ENCODE peak calls at places on chromosomes 4 and X, in seven cellular contexts. One of them, this sample, is unnamed.

GRCh38 chrX:26783512-26784225 is 567.7 kb downstream of the MAGEB5 start:
- DNase-seq in endodermal cell: peak; percentile 62
- DNase-seq in IMR-90: peak; percentile 11
- DNase-seq in HepG2: peak; percentile 65
- DNase-seq in trophoblast cell: no peak
- DNase-seq in MM.1S: peak; percentile 62
- DNase-seq in fibroblast of lung: peak; percentile 65
- DNase-seq in this sample: peak; percentile 39

GRCh38 chr4:53431052-53431451 is 53.6 kb downstream of the FIP1L1 start:
- DNase-seq in fibroblast of lung: no peak
- DNase-seq in MM.1S: no peak
- DNase-seq in endodermal cell: no peak
- DNase-seq in HepG2: no peak
- DNase-seq in trophoblast cell: no peak
- DNase-seq in IMR-90: no peak
- DNase-seq in this sample: no peak

GRCh38 chrX:16023790-16024734 is 99.3 kb upstream of the GRPR start:
- DNase-seq in MM.1S: no peak
- DNase-seq in trophoblast cell: no peak
- DNase-seq in HepG2: peak; percentile 1
- DNase-seq in IMR-90: peak; percentile 58
- DNase-seq in endodermal cell: no peak
- DNase-seq in fibroblast of lung: no peak
- DNase-seq in this sample: no peak

GRCh38 chr4:73257995-73258667 is 467 bp downstream of the ANKRD17 start:
- DNase-seq in IMR-90: peak; percentile 32
- DNase-seq in HepG2: peak; percentile 53
- DNase-seq in endodermal cell: no peak
- DNase-seq in fibroblast of lung: peak; percentile 41
- DNase-seq in trophoblast cell: peak; percentile 10
- DNase-seq in MM.1S: peak; percentile 56
- DNase-seq in this sample: no peak

GRCh38 chrX:18210470-18210869 is 10.2 kb downstream of the BEND2 start:
- DNase-seq in MM.1S: peak; percentile 7
- DNase-seq in IMR-90: peak; percentile 4
- DNase-seq in trophoblast cell: no peak
- DNase-seq in endodermal cell: no peak
- DNase-seq in fibroblast of lung: peak; percentile 53
- DNase-seq in HepG2: no peak
- DNase-seq in this sample: no peak

GRCh38 chr4:48683784-48684666 is 96.1 kb downstream of the FRYL start:
- DNase-seq in fibroblast of lung: no peak
- DNase-seq in trophoblast cell: no peak
- DNase-seq in IMR-90: no peak
- DNase-seq in MM.1S: peak; percentile 28
- DNase-seq in endodermal cell: no peak
- DNase-seq in HepG2: no peak
- DNase-seq in this sample: no peak

GRCh38 chr4:184167576-184167975 is 50.1 kb downstream of the ENPP6 start:
- DNase-seq in trophoblast cell: no peak
- DNase-seq in fibroblast of lung: no peak
- DNase-seq in MM.1S: peak; percentile 18
- DNase-seq in endodermal cell: peak; percentile 89
- DNase-seq in IMR-90: no peak
- DNase-seq in HepG2: no peak
- DNase-seq in this sample: peak; percentile 82

GRCh38 chr4:133154725-133155124 is 5.6 kb downstream of the PCDH10 start:
- DNase-seq in IMR-90: peak; percentile 41
- DNase-seq in HepG2: peak; percentile 4
- DNase-seq in endodermal cell: peak; percentile 47
- DNase-seq in fibroblast of lung: peak; percentile 69
- DNase-seq in MM.1S: peak; percentile 30
- DNase-seq in trophoblast cell: peak; percentile 13
- DNase-seq in this sample: no peak

GRCh38 chr4:61400446-61400845 is 200.3 kb downstream of the ADGRL3 start:
- DNase-seq in MM.1S: no peak
- DNase-seq in HepG2: no peak
- DNase-seq in fibroblast of lung: no peak
- DNase-seq in IMR-90: no peak
- DNase-seq in trophoblast cell: no peak
- DNase-seq in endodermal cell: no peak
- DNase-seq in this sample: no peak

GRCh38 chr4:135032670-135033069 is 831.1 kb upstream of the PABPC4L start:
- DNase-seq in IMR-90: no peak
- DNase-seq in endodermal cell: no peak
- DNase-seq in HepG2: no peak
- DNase-seq in MM.1S: no peak
- DNase-seq in fibroblast of lung: no peak
- DNase-seq in trophoblast cell: no peak
- DNase-seq in this sample: no peak

GRCh38 chr4:59200992-59201391 is 1999.1 kb upstream of the ADGRL3 start:
- DNase-seq in MM.1S: no peak
- DNase-seq in endodermal cell: no peak
- DNase-seq in trophoblast cell: peak; percentile 38
- DNase-seq in fibroblast of lung: no peak
- DNase-seq in HepG2: no peak
- DNase-seq in IMR-90: no peak
- DNase-seq in this sample: no peak

GRCh38 chr4:132071815-132072214 is 1077.3 kb upstream of the PCDH10 start:
- DNase-seq in endodermal cell: no peak
- DNase-seq in fibroblast of lung: peak; percentile 20
- DNase-seq in IMR-90: peak; percentile 75
- DNase-seq in HepG2: no peak
- DNase-seq in MM.1S: no peak
- DNase-seq in trophoblast cell: no peak
- DNase-seq in this sample: no peak

DNA sequence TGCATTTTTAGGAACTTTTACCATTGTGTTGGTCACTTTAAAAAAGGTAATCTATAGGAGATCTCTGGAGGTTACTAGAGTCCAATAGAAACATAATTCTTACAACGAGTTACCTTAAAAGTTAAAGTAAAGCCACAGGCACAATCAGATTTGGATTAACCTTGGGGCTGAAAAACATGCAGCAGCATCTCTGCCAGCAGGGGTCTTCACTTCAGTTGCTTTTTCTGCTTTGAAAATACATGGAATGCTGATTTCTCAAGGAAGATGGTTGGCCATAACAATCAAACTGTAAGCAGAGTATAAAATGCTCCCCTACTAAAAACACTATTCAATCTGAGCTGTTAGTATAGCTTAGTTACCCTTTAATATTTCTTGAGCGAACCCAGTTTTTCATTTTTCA is 1072.3 kb upstream of the PCDH10 start:
- DNase-seq in trophoblast cell: no peak
- DNase-seq in fibroblast of lung: no peak
- DNase-seq in endodermal cell: no peak
- DNase-seq in MM.1S: no peak
- DNase-seq in HepG2: no peak
- DNase-seq in IMR-90: no peak
- DNase-seq in this sample: no peak
- H3K9ac ChIP-seq in trophoblast cell: no peak overlapping the region
- H3K9ac ChIP-seq in fibroblast of lung: no peak overlapping the region
- H3K9ac ChIP-seq in endodermal cell: no peak overlapping the region
- H3K9ac ChIP-seq in MM.1S: no peak overlapping the region
- H3K9ac ChIP-seq in HepG2: no peak overlapping the region
- H3K9ac ChIP-seq in IMR-90: no peak overlapping the region
- H3K9ac ChIP-seq in this sample: no peak overlapping the region

DNA sequence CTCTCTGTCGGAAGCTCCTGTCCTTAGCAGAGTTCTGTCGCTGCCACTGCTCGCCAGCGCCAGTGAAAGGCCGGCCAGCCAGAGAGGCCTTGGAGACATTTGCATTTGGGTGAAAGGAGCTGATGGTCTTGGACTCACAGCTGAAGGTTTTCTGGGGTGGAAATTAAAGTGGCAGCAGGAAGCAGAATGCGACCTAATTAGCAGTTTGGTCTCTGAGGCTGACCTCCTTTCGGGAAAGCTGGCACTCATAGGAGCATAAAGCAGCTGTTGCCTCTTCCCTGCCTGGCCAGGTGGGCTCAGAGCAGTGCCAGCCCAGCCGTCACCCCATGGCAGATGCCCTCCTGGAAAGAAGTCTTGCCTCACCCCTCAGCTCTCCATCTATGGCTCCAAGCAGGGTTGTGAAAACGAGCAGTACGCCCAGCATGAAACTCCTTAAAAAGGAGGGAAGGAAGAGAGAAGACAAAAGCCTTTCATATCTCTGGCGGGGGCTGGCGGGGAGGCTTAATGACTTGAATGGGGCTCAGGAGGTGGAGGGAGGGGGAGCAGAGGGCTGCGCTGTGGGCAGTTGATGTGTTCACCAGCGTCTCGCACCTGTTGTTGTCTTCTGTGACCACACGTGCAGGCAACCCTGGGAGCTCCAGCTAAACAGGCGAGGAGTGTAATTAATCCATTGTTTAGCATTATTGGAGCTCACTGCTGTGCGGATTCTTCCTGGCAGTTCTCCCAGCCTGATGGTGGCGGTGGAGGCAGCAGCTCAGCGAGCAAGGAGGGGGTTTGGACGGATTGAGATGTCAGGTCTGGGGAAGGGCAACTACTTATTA is 264.0 kb downstream of the MID1IP1 start:
- DNase-seq in fibroblast of lung: no peak
- DNase-seq in trophoblast cell: no peak
- DNase-seq in endodermal cell: peak; percentile 93
- DNase-seq in IMR-90: no peak
- DNase-seq in HepG2: no peak
- DNase-seq in MM.1S: no peak
- DNase-seq in this sample: peak; percentile 82
- H3K9ac ChIP-seq in fibroblast of lung: no peak overlapping the region
- H3K9ac ChIP-seq in trophoblast cell: no peak overlapping the region
- H3K9ac ChIP-seq in endodermal cell: peak overlapping the region; percentile 55
- H3K9ac ChIP-seq in IMR-90: no peak overlapping the region
- H3K9ac ChIP-seq in HepG2: no peak overlapping the region
- H3K9ac ChIP-seq in MM.1S: no peak overlapping the region
- H3K9ac ChIP-seq in this sample: peak overlapping the region; percentile 32

GRCh38 chrX:12887767-12888166 is 18.7 kb upstream of the TLR8 start:
- DNase-seq in IMR-90: no peak
- DNase-seq in MM.1S: peak; percentile 67
- DNase-seq in endodermal cell: no peak
- DNase-seq in fibroblast of lung: no peak
- DNase-seq in HepG2: no peak
- DNase-seq in trophoblast cell: no peak
- DNase-seq in this sample: no peak

GRCh38 chrX:12885508-12885907 is 18.6 kb downstream of the TLR7 start:
- DNase-seq in trophoblast cell: no peak
- DNase-seq in IMR-90: no peak
- DNase-seq in endodermal cell: no peak
- DNase-seq in MM.1S: no peak
- DNase-seq in fibroblast of lung: no peak
- DNase-seq in HepG2: no peak
- DNase-seq in this sample: no peak

GRCh38 chrX:12890467-12890866 is 16.0 kb upstream of the TLR8 start:
- DNase-seq in IMR-90: no peak
- DNase-seq in MM.1S: peak; percentile 79
- DNase-seq in trophoblast cell: no peak
- DNase-seq in endodermal cell: no peak
- DNase-seq in HepG2: no peak
- DNase-seq in fibroblast of lung: no peak
- DNase-seq in this sample: no peak

GRCh38 chrX:12886545-12886944 is 19.7 kb downstream of the TLR7 start:
- DNase-seq in trophoblast cell: no peak
- DNase-seq in endodermal cell: no peak
- DNase-seq in IMR-90: no peak
- DNase-seq in fibroblast of lung: no peak
- DNase-seq in MM.1S: no peak
- DNase-seq in HepG2: no peak
- DNase-seq in this sample: no peak

DNA sequence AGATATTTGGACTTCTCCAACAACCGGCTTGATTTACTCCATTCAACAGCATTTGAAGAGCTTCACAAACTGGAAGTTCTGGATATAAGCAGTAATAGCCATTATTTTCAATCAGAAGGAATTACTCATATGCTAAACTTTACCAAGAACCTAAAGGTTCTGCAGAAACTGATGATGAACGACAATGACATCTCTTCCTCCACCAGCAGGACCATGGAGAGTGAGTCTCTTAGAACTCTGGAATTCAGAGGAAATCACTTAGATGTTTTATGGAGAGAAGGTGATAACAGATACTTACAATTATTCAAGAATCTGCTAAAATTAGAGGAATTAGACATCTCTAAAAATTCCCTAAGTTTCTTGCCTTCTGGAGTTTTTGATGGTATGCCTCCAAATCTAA is 19.3 kb upstream of the TLR8 start:
- DNase-seq in trophoblast cell: no peak
- DNase-seq in HepG2: no peak
- DNase-seq in fibroblast of lung: no peak
- DNase-seq in IMR-90: no peak
- DNase-seq in MM.1S: no peak
- DNase-seq in endodermal cell: no peak
- DNase-seq in this sample: no peak
- H3K9ac ChIP-seq in trophoblast cell: no peak overlapping the region
- H3K9ac ChIP-seq in HepG2: no peak overlapping the region
- H3K9ac ChIP-seq in fibroblast of lung: no peak overlapping the region
- H3K9ac ChIP-seq in IMR-90: no peak overlapping the region
- H3K9ac ChIP-seq in MM.1S: peak overlapping the region; percentile 15
- H3K9ac ChIP-seq in endodermal cell: no peak overlapping the region
- H3K9ac ChIP-seq in this sample: no peak overlapping the region

DNA sequence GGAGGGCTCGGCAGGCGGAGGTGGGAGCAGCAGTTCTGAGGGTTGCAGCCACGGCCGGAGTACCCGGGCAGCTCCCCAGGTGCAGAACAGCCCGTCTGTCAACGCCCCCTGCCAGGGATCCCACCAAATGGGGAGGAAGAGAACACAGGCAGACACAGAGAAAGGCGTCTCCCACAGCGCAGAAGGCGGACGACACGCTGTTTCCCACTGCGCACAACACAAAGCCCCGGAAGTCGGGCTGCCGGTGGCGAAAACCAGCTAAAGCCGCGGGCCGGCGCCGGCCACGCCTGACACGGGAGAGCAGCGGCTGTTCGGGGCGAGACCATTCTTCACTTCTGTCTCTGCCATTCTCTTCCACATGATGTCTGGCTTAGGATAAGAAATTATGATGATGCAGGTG is 31.6 kb downstream of the CTBP1 start:
- DNase-seq in trophoblast cell: no peak
- DNase-seq in IMR-90: no peak
- DNase-seq in MM.1S: no peak
- DNase-seq in fibroblast of lung: no peak
- DNase-seq in endodermal cell: no peak
- DNase-seq in HepG2: no peak
- DNase-seq in this sample: no peak
- H3K9ac ChIP-seq in trophoblast cell: no peak overlapping the region
- H3K9ac ChIP-seq in IMR-90: no peak overlapping the region
- H3K9ac ChIP-seq in MM.1S: no peak overlapping the region
- H3K9ac ChIP-seq in fibroblast of lung: no peak overlapping the region
- H3K9ac ChIP-seq in endodermal cell: no peak overlapping the region
- H3K9ac ChIP-seq in HepG2: no peak overlapping the region
- H3K9ac ChIP-seq in this sample: no peak overlapping the region

DNA sequence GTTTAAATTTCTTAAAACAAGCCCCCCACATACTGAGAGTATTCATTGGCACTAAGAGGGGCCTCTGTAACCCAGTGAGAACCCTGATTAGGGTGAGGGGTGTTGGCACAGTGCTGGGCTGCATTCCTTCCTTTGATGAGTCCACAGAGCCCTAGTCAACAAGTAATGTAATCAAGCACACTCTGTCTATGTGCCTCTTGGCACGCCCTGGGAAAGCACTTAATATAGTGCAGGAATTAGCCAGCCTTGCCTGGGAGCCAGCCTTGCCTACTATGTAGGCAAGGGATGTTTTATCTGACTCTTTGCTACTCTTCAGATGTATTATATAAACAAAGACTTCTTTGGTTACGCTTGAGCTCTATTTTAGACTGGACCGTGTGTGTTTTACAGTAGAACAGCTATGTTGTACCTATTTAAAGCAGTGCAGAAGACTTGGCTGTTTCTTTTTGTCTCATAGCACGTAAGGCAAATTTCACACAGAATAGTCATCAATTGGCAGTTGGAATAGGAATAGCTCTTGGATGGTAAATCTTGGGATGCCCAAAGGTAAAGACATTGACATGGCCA is 64.3 kb downstream of the FRAS1 start:
- DNase-seq in MM.1S: no peak
- DNase-seq in trophoblast cell: no peak
- DNase-seq in HepG2: no peak
- DNase-seq in IMR-90: no peak
- DNase-seq in fibroblast of lung: no peak
- DNase-seq in endodermal cell: no peak
- DNase-seq in this sample: no peak
- H3K9ac ChIP-seq in MM.1S: no peak overlapping the region
- H3K9ac ChIP-seq in trophoblast cell: no peak overlapping the region
- H3K9ac ChIP-seq in HepG2: no peak overlapping the region
- H3K9ac ChIP-seq in IMR-90: no peak overlapping the region
- H3K9ac ChIP-seq in fibroblast of lung: no peak overlapping the region
- H3K9ac ChIP-seq in endodermal cell: no peak overlapping the region
- H3K9ac ChIP-seq in this sample: no peak overlapping the region

This sample was measured in NT2/D1.